ENCODE peak calls at places on chromosomes 13 and 19, in five cellular contexts. M, W, A, H and K are unnamed samples.

GRCh38 chr13:51502206-51502651 is 49.4 kb upstream of the INTS6 start:
- DNase-seq in M (no peak), W (no peak), A (no peak), H (no peak), K (no peak)

GRCh38 chr19:51127755-51128154 is 3.0 kb downstream of the SIGLEC9 start:
- DNase-seq in M (peak; percentile 60), W (no peak), A (no peak), H (no peak), K (peak; percentile 72)

GRCh38 chr19:4361152-4362037 is 18.0 kb downstream of the MPND start:
- DNase-seq in M (peak; percentile 71), W (peak; percentile 39), A (no peak), H (no peak), K (no peak)

GRCh38 chr19:58578430-58578925 is 5.3 kb upstream of the MZF1 start:
- DNase-seq in M (no peak), W (no peak), A (no peak), H (no peak), K (no peak)

GRCh38 chr19:1269478-1270167 is 491 bp downstream of the CIRBP start:
- DNase-seq in M (peak; percentile 94), W (peak; percentile 95), A (peak; percentile 84), H (peak; percentile 86), K (peak; percentile 89)

GRCh38 chr19:56162258-56162657 is 13.6 kb upstream of the GALP start:
- DNase-seq in M (no peak), W (no peak), A (no peak), H (no peak), K (no peak)

GRCh38 chr19:16070366-16070990 is 5.8 kb upstream of the TPM4 start:
- DNase-seq in M (peak; percentile 58), W (no peak), A (peak; percentile 46), H (peak; percentile 63), K (peak; percentile 71)

GRCh38 chr19:38388310-38389100 is at the start of gene SPRED3:
- DNase-seq in M (peak; percentile 39), W (peak; percentile 91), A (no peak), H (peak; percentile 41), K (no peak)

GRCh38 chr13:27973956-27974662 is 5.0 kb upstream of the CDX2 start:
- DNase-seq in M (no peak), W (no peak), A (no peak), H (no peak), K (no peak)

GRCh38 chr13:23810842-23811241 is 78.4 kb downstream of the MIPEP start:
- DNase-seq in M (no peak), W (no peak), A (no peak), H (no peak), K (no peak)

GRCh38 chr19:2186071-2186846 is 22.5 kb downstream of the DOT1L start:
- DNase-seq in M (peak; percentile 51), W (peak; percentile 39), A (peak; percentile 87), H (no peak), K (peak; percentile 88)

GRCh38 chr13:23984541-23984940 is 87.2 kb upstream of the C1QTNF9B start:
- DNase-seq in M (no peak), W (no peak), A (no peak), H (no peak), K (no peak)

GRCh38 chr19:11798391-11799296 is at the start of gene ZNF491:
- DNase-seq in M (peak; percentile 96), W (peak; percentile 99), A (peak; percentile 93), H (peak; percentile 60), K (peak; percentile 96)

GRCh38 chr13:48828962-48829405 is 146.7 kb upstream of the FNDC3A start:
- DNase-seq in M (no peak), W (no peak), A (no peak), H (no peak), K (no peak)

GRCh38 chr13:27962128-27962841 is 6.8 kb downstream of the CDX2 start:
- DNase-seq in M (no peak), W (peak; percentile 45), A (no peak), H (no peak), K (no peak)

GRCh38 chr13:76879211-76879875 is 6.9 kb downstream of the KCTD12 start:
- DNase-seq in M (peak; percentile 66), W (no peak), A (peak; percentile 66), H (no peak), K (peak; percentile 71)

GRCh38 chr13:19062801-19063200 is 118.8 kb downstream of the TUBA3C start:
- DNase-seq in M (no peak), W (no peak), A (no peak), H (no peak), K (no peak)

GRCh38 chr19:1274852-1275259 is 474 bp upstream of the FAM174C start:
- DNase-seq in M (no peak), W (peak; percentile 67), A (no peak), H (no peak), K (no peak)

GRCh38 chr13:74132152-74132767 is 1.9 kb downstream of the KLF12 start:
- DNase-seq in M (no peak), W (peak; percentile 3), A (no peak), H (no peak), K (peak; percentile 17)

GRCh38 chr19:3708207-3708931 is at the start of gene TJP3:
- DNase-seq in M (peak; percentile 45), W (no peak), A (no peak), H (no peak), K (no peak)

GRCh38 chr19:3873151-3873550 is 4.3 kb upstream of the ZFR2 start:
- DNase-seq in M (no peak), W (no peak), A (no peak), H (no peak), K (no peak)

GRCh38 chr19:17777840-17778620 is 16.9 kb upstream of the B3GNT3 start:
- DNase-seq in M (peak; percentile 47), W (peak; percentile 84), A (peak; percentile 50), H (no peak), K (peak; percentile 58)

GRCh38 chr13:82136880-82137279 is 1745.4 kb downstream of the SLITRK1 start:
- DNase-seq in M (no peak), W (no peak), A (no peak), H (no peak), K (no peak)

GRCh38 chr13:49853535-49853934 is 61.1 kb upstream of the KPNA3 start:
- DNase-seq in M (no peak), W (no peak), A (no peak), H (no peak), K (no peak)

GRCh38 chr13:97141564-97142005 is 80.5 kb upstream of the MBNL2 start:
- DNase-seq in M (peak; percentile 75), W (peak; percentile 26), A (no peak), H (no peak), K (no peak)

GRCh38 chr13:39672378-39673132 is 17.1 kb downstream of the COG6 start:
- DNase-seq in M (no peak), W (no peak), A (no peak), H (no peak), K (no peak)

GRCh38 chr19:50964266-50964665 is 5.1 kb downstream of the KLK6 start:
- DNase-seq in M (no peak), W (no peak), A (no peak), H (no peak), K (no peak)

GRCh38 chr13:49877629-49878218 is 58.4 kb downstream of the SPRYD7 start:
- DNase-seq in M (no peak), W (peak; percentile 41), A (no peak), H (no peak), K (no peak)

GRCh38 chr13:105471683-105472082 is 1063.8 kb downstream of the EFNB2 start:
- DNase-seq in M (no peak), W (no peak), A (no peak), H (no peak), K (no peak)

GRCh38 chr13:100725472-100725871 is 50.9 kb upstream of the TMTC4 start:
- DNase-seq in M (no peak), W (no peak), A (no peak), H (no peak), K (no peak)

GRCh38 chr13:37001921-37002250 is 1.3 kb downstream of the EXOSC8 start:
- DNase-seq in M (no peak), W (no peak), A (no peak), H (no peak), K (no peak)

GRCh38 chr13:74675185-74675584 is 541.0 kb upstream of the KLF12 start:
- DNase-seq in M (no peak), W (no peak), A (no peak), H (no peak), K (no peak)

GRCh38 chr19:7888145-7888825 is at the start of gene LRRC8E:
- DNase-seq in M (peak; percentile 80), W (peak; percentile 83), A (no peak), H (no peak), K (no peak)

GRCh38 chr19:40928859-40929258 is 46.8 kb upstream of the CYP2A7 start:
- DNase-seq in M (no peak), W (no peak), A (no peak), H (no peak), K (no peak)
- H3K9me3 ChIP-seq in M (no peaks in the 10 kb centered on the region), W (no peaks in the 10 kb centered on the region), A (no peaks in the 10 kb centered on the region), H (no peaks in the 10 kb centered on the region), K (no peaks in the 10 kb centered on the region)

GRCh38 chr19:36236946-36237310 is 22.0 kb downstream of the ZNF146 start:
- DNase-seq in M (no peak), W (no peak), A (no peak), H (no peak), K (no peak)

DNA sequence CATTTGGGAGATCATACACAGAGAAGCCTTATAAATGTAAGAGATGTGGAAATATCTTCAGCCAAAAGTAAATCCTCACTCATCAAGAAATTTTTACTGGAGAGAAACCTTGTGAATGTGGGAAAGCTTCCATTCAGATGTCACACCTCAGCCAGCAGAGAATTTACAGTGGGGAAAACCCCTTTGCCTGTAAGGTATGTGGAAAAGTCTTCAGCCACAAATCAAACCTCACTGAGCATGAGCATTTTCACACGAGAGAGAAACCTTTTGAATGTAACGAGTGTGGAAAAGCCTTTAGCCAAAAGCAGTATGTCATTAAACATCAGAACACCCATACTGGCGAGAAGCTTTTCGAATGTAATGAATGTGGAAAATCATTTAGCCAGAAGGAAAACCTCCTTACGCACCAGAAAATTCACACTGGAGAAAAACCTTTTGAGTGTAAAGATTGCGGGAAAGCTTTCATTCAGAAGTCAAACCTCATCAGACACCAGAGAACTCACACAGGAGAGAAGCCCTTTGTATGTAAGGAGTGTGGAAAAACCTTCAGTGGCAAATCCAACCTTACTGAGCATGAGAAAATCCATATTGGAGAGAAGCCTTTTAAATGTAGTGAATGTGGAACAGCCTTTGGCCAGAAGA is 21.5 kb downstream of the ZNF146 start:
- DNase-seq in M (no peak), W (no peak), A (no peak), H (no peak), K (no peak)
- H3K9me3 ChIP-seq in M (no peaks in the 10 kb centered on the region), W (no peaks in the 10 kb centered on the region), A (peaks cover 17% of the 10 kb centered on the region), H (peaks cover 55% of the 10 kb centered on the region), K (no peaks in the 10 kb centered on the region)

GRCh38 chr19:53290758-53291549 is 23.4 kb upstream of the VN1R4 start:
- DNase-seq in M (no peak), W (no peak), A (no peak), H (no peak), K (no peak)
- H3K9me3 ChIP-seq in M (no peaks in the 10 kb centered on the region), W (no peaks in the 10 kb centered on the region), A (peaks cover 43% of the 10 kb centered on the region), H (peaks cover 5% of the 10 kb centered on the region), K (peaks cover 31% of the 10 kb centered on the region)

GRCh38 chr13:30132623-30133553 is 174.5 kb downstream of the KATNAL1 start:
- DNase-seq in M (peak; percentile 98), W (peak; percentile 96), A (peak; percentile 96), H (peak; percentile 90), K (peak; percentile 97)

GRCh38 chr13:30133554-30133912 is 173.8 kb downstream of the KATNAL1 start:
- DNase-seq in M (no peak), W (no peak), A (no peak), H (no peak), K (no peak)

GRCh38 chr13:30135351-30135750 is 172.0 kb downstream of the KATNAL1 start:
- DNase-seq in M (no peak), W (no peak), A (no peak), H (no peak), K (no peak)

GRCh38 chr13:30134578-30134977 is 172.8 kb downstream of the KATNAL1 start:
- DNase-seq in M (no peak), W (no peak), A (no peak), H (no peak), K (no peak)

GRCh38 chr13:30133976-30134375 is 173.4 kb downstream of the KATNAL1 start:
- DNase-seq in M (peak; percentile 16), W (no peak), A (no peak), H (no peak), K (no peak)
- H3K9me3 ChIP-seq in M (no peaks in the 10 kb centered on the region), W (no peaks in the 10 kb centered on the region), A (no peaks in the 10 kb centered on the region), H (no peaks in the 10 kb centered on the region), K (no peaks in the 10 kb centered on the region)